ENCODE peak calls at places on chromosomes 3 and 15, in four cellular contexts. One of them, this sample, is unnamed.

GRCh38 chr3:27166888-27167287 is 202.3 kb downstream of the NEK10 start:
- DNase-seq in SK-N-SH: peak; percentile 41
- DNase-seq in K562: no peak
- DNase-seq in GM12878: no peak
- DNase-seq in this sample: no peak

GRCh38 chr3:144055604-144056003 is 84.0 kb downstream of the DIPK2A start:
- DNase-seq in SK-N-SH: no peak
- DNase-seq in GM12878: no peak
- DNase-seq in K562: no peak
- DNase-seq in this sample: no peak

GRCh38 chr3:123789760-123790159 is 94.4 kb downstream of the MYLK start:
- DNase-seq in GM12878: no peak
- DNase-seq in K562: no peak
- DNase-seq in SK-N-SH: no peak
- DNase-seq in this sample: no peak

GRCh38 chr15:38563723-38564519 is 693 bp downstream of the RASGRP1 start:
- DNase-seq in SK-N-SH: peak; percentile 85
- DNase-seq in K562: peak; percentile 76
- DNase-seq in GM12878: no peak
- DNase-seq in this sample: peak; percentile 74

GRCh38 chr15:39498642-39499041 is 82.2 kb upstream of the THBS1 start:
- DNase-seq in SK-N-SH: no peak
- DNase-seq in GM12878: no peak
- DNase-seq in K562: no peak
- DNase-seq in this sample: no peak

GRCh38 chr15:58585668-58586461 is 154.1 kb downstream of the LIPC start:
- DNase-seq in GM12878: peak; percentile 59
- DNase-seq in SK-N-SH: no peak
- DNase-seq in K562: peak; percentile 35
- DNase-seq in this sample: no peak

GRCh38 chr3:138066383-138066782 is 49.0 kb downstream of the DZIP1L start:
- DNase-seq in K562: no peak
- DNase-seq in SK-N-SH: no peak
- DNase-seq in GM12878: no peak
- DNase-seq in this sample: no peak

GRCh38 chr15:30956216-30956803 is 35.1 kb downstream of the MTMR10 start:
- DNase-seq in SK-N-SH: no peak
- DNase-seq in K562: peak; percentile 4
- DNase-seq in GM12878: no peak
- DNase-seq in this sample: no peak

GRCh38 chr3:53030864-53031445 is 14.9 kb downstream of the SFMBT1 start:
- DNase-seq in GM12878: no peak
- DNase-seq in SK-N-SH: no peak
- DNase-seq in K562: no peak
- DNase-seq in this sample: peak; percentile 29

GRCh38 chr3:197417451-197417850 is 119.0 kb upstream of the DLG1 start:
- DNase-seq in K562: no peak
- DNase-seq in SK-N-SH: no peak
- DNase-seq in GM12878: no peak
- DNase-seq in this sample: no peak

GRCh38 chr15:69403611-69404010 is 10.5 kb upstream of the KIF23 start:
- DNase-seq in SK-N-SH: no peak
- DNase-seq in GM12878: no peak
- DNase-seq in K562: no peak
- DNase-seq in this sample: no peak

GRCh38 chr3:117526485-117527079 is 817.0 kb downstream of the TUSC7 start:
- DNase-seq in K562: peak; percentile 1
- DNase-seq in SK-N-SH: no peak
- DNase-seq in GM12878: no peak
- DNase-seq in this sample: peak; percentile 24

GRCh38 chr3:133152821-133153220 is 114.6 kb downstream of the TMEM108 start:
- DNase-seq in K562: no peak
- DNase-seq in GM12878: no peak
- DNase-seq in SK-N-SH: no peak
- DNase-seq in this sample: no peak

GRCh38 chr15:35043380-35044095 is 41.6 kb downstream of the NANOGP8 start:
- DNase-seq in SK-N-SH: no peak
- DNase-seq in K562: no peak
- DNase-seq in GM12878: no peak
- DNase-seq in this sample: no peak

GRCh38 chr3:197269024-197269423 is 29.4 kb downstream of the DLG1 start:
- DNase-seq in SK-N-SH: no peak
- DNase-seq in GM12878: no peak
- DNase-seq in K562: no peak
- DNase-seq in this sample: no peak

GRCh38 chr3:54020436-54020835 is 101.9 kb upstream of the CACNA2D3 start:
- DNase-seq in GM12878: no peak
- DNase-seq in K562: no peak
- DNase-seq in SK-N-SH: no peak
- DNase-seq in this sample: no peak

GRCh38 chr3:196654006-196654405 is 14.5 kb downstream of the NRROS start:
- DNase-seq in GM12878: no peak
- DNase-seq in SK-N-SH: no peak
- DNase-seq in K562: no peak
- DNase-seq in this sample: no peak

GRCh38 chr3:30681276-30682211 is 75.1 kb downstream of the TGFBR2 start:
- DNase-seq in SK-N-SH: peak; percentile 65
- DNase-seq in K562: no peak
- DNase-seq in GM12878: no peak
- DNase-seq in this sample: no peak

GRCh38 chr3:141094851-141095545 is 43.9 kb downstream of the SPSB4 start:
- DNase-seq in K562: no peak
- DNase-seq in GM12878: no peak
- DNase-seq in SK-N-SH: no peak
- DNase-seq in this sample: no peak

GRCh38 chr3:59451041-59451763 is 401.4 kb upstream of the CFAP20DC start:
- DNase-seq in SK-N-SH: no peak
- DNase-seq in K562: no peak
- DNase-seq in GM12878: peak; percentile 97
- DNase-seq in this sample: no peak

DNA sequence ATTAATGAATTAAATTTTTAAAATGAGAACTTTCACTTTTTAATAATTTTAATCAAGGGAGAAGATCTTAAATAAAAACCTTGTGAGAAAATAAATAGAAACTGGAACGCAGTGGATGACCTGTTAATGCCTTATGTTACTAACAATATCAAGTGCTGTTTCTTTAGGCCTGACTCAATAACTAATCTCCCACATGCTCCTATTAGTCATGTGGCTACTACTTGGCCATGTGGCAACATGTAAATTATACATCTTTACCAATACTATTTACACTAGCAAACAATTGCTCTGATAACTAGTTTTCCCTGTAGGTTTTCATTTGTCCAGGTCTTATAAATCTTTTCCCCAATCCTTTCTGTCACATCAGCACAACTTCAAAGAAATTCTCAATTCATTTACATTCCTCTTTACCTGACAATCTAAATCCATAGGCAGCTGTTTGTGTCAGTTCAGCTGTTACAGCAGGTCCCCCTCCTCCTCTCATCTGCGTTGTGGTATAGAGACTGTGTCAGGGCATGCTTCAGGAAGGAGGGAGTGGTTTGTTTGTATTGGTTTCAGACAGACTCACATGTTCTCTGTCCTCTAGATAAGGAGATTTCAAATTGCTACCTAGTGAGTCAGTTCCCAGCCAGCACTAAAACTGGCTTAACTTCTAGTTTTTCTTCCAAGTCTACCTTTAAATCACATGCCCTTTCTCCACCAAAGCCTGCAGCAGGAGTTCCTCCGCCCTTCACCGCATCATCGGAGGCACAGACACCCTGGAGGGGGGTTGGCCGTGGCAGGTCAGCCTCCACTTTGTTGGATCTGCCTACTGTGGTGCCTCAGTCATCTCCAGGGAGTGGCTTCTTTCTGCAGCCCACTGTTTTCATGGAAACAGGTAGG is 11.3 kb upstream of the C3orf52 start:
- DNase-seq in K562: no peak
- DNase-seq in SK-N-SH: no peak
- DNase-seq in GM12878: no peak
- DNase-seq in this sample: no peak
- TF ChIP-seq USF1 in K562: no peak
- TF ChIP-seq USF1 in SK-N-SH: no peak
- TF ChIP-seq USF1 in GM12878: no peak
- TF ChIP-seq USF1 in this sample: no peak

DNA sequence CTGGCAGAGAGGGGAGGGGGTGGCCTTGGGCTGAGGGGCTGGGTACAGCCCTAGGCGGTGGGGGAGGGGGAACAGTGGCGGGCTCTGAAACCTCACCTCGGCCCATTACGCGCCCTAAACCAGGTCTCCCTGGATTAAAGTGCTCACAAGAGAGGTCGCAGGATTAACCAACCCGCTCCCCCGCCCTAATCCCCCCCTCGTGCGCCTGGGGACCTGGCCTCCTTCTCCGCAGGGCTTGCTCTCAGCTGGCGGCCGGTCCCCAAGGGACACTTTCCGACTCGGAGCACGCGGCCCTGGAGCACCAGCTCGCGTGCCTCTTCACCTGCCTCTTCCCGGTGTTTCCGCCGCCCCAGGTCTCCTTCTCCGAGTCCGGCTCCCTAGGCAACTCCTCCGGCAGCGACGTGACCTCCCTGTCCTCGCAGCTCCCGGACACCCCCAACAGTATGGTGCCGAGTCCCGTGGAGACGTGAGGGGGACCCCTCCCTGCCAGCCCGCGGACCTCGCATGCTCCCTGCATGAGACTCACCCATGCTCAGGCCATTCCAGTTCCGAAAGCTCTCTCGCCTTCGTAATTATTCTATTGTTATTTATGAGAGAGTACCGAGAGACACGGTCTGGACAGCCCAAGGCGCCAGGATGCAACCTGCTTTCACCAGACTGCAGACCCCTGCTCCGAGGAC is 4.9 kb downstream of the ISL2 start:
- DNase-seq in SK-N-SH: peak; percentile 19
- DNase-seq in GM12878: no peak
- DNase-seq in K562: no peak
- DNase-seq in this sample: peak; percentile 64
- TF ChIP-seq USF2 in SK-N-SH: no peak
- TF ChIP-seq USF2 in GM12878: no peak
- TF ChIP-seq USF2 in K562: no peak
- TF ChIP-seq USF2 in this sample: no peak

GRCh38 chr15:21261396-21261964 is 178.8 kb downstream of the POTEB3 start:
- DNase-seq in GM12878: no peak
- DNase-seq in SK-N-SH: no peak
- DNase-seq in K562: no peak
- DNase-seq in this sample: no peak

GRCh38 chr15:21267231-21267630 is 173.1 kb downstream of the POTEB3 start:
- DNase-seq in GM12878: no peak
- DNase-seq in SK-N-SH: no peak
- DNase-seq in K562: no peak
- DNase-seq in this sample: no peak

GRCh38 chr15:21260966-21261395 is 179.3 kb downstream of the POTEB3 start:
- DNase-seq in SK-N-SH: no peak
- DNase-seq in K562: no peak
- DNase-seq in GM12878: no peak
- DNase-seq in this sample: no peak

GRCh38 chr15:21262851-21263400 is 177.4 kb downstream of the POTEB3 start:
- DNase-seq in SK-N-SH: peak; percentile 6
- DNase-seq in K562: peak; percentile 34
- DNase-seq in GM12878: no peak
- DNase-seq in this sample: no peak

DNA sequence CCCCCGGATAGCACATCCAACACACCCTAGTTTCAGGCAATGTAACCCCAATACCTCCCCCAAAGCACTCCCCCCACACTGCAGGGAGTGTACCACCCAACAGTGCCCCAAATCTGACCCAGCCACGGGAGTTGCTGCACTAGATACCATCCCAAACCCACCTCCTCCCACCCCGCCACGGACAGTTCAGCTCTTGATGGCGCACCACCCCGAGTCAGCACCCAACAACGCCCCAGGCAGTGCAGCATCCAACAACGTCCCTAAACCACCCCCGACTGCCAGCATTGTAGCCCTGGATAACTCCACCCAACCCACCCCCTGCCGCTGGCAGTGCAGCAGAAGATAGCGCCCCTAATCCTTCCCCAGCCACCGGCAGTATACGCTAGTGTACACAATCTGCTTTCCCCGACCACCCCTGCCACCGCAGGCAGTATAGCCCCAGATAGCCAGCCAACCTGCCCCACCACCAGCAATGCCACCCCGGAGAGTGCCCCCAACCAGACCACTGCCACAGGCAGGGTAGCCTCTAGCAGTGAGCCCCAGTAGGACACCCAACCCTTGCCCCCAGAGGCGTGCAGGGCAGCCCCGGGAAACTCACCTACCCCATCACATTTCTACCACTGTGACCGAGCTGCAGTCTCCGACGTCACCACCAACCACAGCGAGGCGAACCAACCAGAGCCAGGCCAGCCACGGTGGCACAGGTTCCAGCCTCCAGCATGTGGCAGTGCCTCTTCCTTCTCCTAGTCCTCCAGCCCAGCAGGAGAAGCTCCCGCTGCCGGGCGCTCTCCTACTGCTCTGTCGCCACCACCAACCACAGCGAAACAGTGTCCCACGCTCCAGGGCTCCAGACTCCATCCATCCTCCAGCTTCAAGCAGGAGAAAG is 178.1 kb downstream of the POTEB3 start:
- DNase-seq in GM12878: no peak
- DNase-seq in SK-N-SH: peak; percentile 9
- DNase-seq in K562: no peak
- DNase-seq in this sample: no peak
- TF ChIP-seq USF1 in GM12878: no peak
- TF ChIP-seq USF1 in SK-N-SH: no peak
- TF ChIP-seq USF1 in K562: no peak
- TF ChIP-seq USF1 in this sample: no peak

GRCh38 chr15:57012557-57012956 is 94.1 kb downstream of the TCF12 start:
- DNase-seq in GM12878: no peak
- DNase-seq in K562: no peak
- DNase-seq in SK-N-SH: no peak
- DNase-seq in this sample: no peak

GRCh38 chr15:57017024-57017423 is 98.6 kb downstream of the TCF12 start:
- DNase-seq in GM12878: no peak
- DNase-seq in K562: peak; percentile 16
- DNase-seq in SK-N-SH: peak; percentile 5
- DNase-seq in this sample: no peak

GRCh38 chr15:57018151-57018550 is 99.7 kb downstream of the TCF12 start:
- DNase-seq in SK-N-SH: no peak
- DNase-seq in GM12878: no peak
- DNase-seq in K562: no peak
- DNase-seq in this sample: no peak

GRCh38 chr15:57015897-57016296 is 97.5 kb downstream of the TCF12 start:
- DNase-seq in K562: no peak
- DNase-seq in SK-N-SH: no peak
- DNase-seq in GM12878: no peak
- DNase-seq in this sample: no peak

GRCh38 chr15:57015360-57015759 is 96.9 kb downstream of the TCF12 start:
- DNase-seq in SK-N-SH: no peak
- DNase-seq in K562: no peak
- DNase-seq in GM12878: no peak
- DNase-seq in this sample: no peak
- TF ChIP-seq USF2 in SK-N-SH: no peak
- TF ChIP-seq USF2 in K562: no peak
- TF ChIP-seq USF2 in GM12878: no peak
- TF ChIP-seq USF2 in this sample: no peak

DNA sequence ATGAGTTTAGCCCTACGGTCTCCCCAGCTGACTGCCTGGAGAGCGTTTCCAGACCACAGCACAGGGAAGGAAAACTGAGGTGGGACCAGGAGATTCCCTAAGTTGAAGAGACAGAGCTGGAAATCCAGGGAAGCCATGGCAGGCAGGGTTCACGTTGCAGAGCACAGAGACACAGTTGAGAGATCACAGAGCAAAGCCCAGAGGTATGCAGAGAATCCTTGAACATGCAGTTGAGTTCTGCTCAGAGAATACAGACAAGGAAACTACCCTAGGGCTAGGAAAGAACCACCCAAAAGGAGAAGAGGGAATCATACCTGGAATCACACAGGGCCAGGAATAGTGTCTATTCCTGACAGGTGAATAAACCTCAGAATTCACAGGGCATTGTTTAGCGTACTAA is 14.3 kb downstream of the SLC28A1 start:
- DNase-seq in GM12878: no peak
- DNase-seq in K562: no peak
- DNase-seq in SK-N-SH: no peak
- DNase-seq in this sample: no peak
- TF ChIP-seq USF1 in GM12878: no peak
- TF ChIP-seq USF1 in K562: no peak
- TF ChIP-seq USF1 in SK-N-SH: no peak
- TF ChIP-seq USF1 in this sample: no peak

This sample was measured in WTC11.